ENCODE peak calls at places on chromosomes 16 and 17, in six cellular contexts. P is K562, C is body of pancreas, S is heart left ventricle, L is ovary, R is A549. Z is an unnamed sample.

GRCh38 chr16:49596119-49596518 is 222.5 kb downstream of the C16orf78 start:
- DNase-seq in L (no peak), R (no peak), P (no peak), S (no peak), C (no peak), Z (no peak)

GRCh38 chr17:57986841-57987581 is 1.0 kb downstream of the VEZF1 start:
- DNase-seq in C (peak; percentile 48), P (peak; percentile 39), L (peak; percentile 70), R (peak; percentile 63), S (no peak), Z (no peak)

GRCh38 chr16:12539185-12539929 is 264.3 kb downstream of the CPPED1 start:
- DNase-seq in P (no peak), L (no peak), S (no peak), R (no peak), C (no peak), Z (no peak)

GRCh38 chr16:12064291-12064690 is 87.8 kb downstream of the SNX29 start:
- DNase-seq in S (no peak), P (no peak), L (no peak), C (no peak), R (no peak), Z (no peak)

GRCh38 chr17:77493238-77493812 is 352.6 kb downstream of the SEC14L1 start:
- DNase-seq in L (peak; percentile 13), S (peak; percentile 46), R (no peak), P (no peak), C (peak; percentile 25), Z (no peak)

GRCh38 chr17:4658478-4659305 is 17.2 kb upstream of the ALOX15 start:
- DNase-seq in S (no peak), C (no peak), P (peak; percentile 78), R (no peak), L (no peak), Z (no peak)

GRCh38 chr17:46135126-46135812 is 58.0 kb downstream of the KANSL1 start:
- DNase-seq in R (no peak), S (no peak), P (no peak), C (no peak), L (no peak), Z (no peak)

GRCh38 chr16:35733278-35733965 is 2274.0 kb downstream of the TP53TG3F start:
- DNase-seq in S (no peak), P (no peak), R (no peak), L (no peak), C (no peak), Z (no peak)

GRCh38 chr17:83181991-83182619 is 102.7 kb downstream of the METRNL start:
- DNase-seq in P (no peak), R (no peak), L (peak; percentile 18), C (peak; percentile 1), S (no peak), Z (no peak)

GRCh38 chr17:46108550-46109110 is 84.6 kb downstream of the KANSL1 start:
- DNase-seq in C (no peak), L (no peak), S (no peak), R (no peak), P (no peak), Z (no peak)

GRCh38 chr16:23496826-23497542 is 13.3 kb downstream of the GGA2 start:
- DNase-seq in R (no peak), L (peak; percentile 50), S (no peak), P (no peak), C (peak; percentile 72), Z (no peak)

GRCh38 chr16:84282533-84282932 is 12.1 kb upstream of the WFDC1 start:
- DNase-seq in P (no peak), R (no peak), L (no peak), S (no peak), C (no peak), Z (no peak)

GRCh38 chr17:81115219-81115618 is 50.1 kb upstream of the PVALEF start:
- DNase-seq in L (no peak), P (no peak), C (no peak), S (no peak), R (no peak), Z (no peak)

GRCh38 chr16:546909-547770 is 13.1 kb upstream of the PRR35 start:
- DNase-seq in L (peak; percentile 91), S (peak; percentile 85), P (peak; percentile 55), R (no peak), C (peak; percentile 71), Z (no peak)

GRCh38 chr17:72430611-72431432 is 310.0 kb downstream of the SOX9 start:
- DNase-seq in S (no peak), L (no peak), C (no peak), R (no peak), P (peak; percentile 15), Z (no peak)

GRCh38 chr16:27828671-27829070 is 234.8 kb downstream of the GSG1L start:
- DNase-seq in S (no peak), C (no peak), L (no peak), P (no peak), R (no peak), Z (no peak)

DNA sequence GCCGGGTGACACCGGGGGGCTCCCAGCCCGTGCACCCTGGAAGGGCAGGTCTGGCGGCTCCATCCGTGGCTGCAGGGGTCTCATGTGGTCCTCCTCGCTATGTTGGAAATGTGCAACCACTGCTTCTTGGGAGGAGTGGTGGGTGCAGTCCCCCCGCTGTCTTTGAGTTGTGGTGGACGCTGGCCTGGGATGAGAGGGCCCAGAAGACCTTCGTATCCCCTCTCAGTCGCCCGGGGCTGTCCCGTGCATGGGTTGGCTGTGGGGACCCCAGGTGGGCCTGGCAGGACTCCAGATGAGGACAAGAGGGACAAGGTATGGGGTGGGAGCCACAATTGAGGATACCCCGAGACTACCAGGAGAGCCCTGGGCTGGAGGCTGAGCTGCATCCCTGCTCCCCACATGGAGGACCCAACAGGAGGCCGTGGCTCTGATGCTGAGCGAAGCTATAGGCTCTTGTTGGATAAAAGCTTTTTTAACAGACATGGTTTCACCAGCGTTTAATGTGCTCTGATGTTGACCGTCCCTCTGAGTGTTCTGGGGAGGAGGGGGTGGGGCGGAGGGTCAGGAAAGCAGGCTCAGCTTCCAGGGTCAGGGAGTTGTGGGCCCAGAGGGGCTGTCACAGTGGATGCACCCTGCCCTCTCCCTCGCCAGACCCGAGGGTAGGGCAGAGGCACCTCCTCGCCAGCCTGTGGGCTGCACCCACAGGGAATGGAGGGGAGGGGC is 5.5 kb downstream of the SPATA2L start:
- DNase-seq in C (no peak), P (no peak), L (peak; percentile 32), R (no peak), S (no peak), Z (no peak)
- TF ChIP-seq POLR2A in C (no peak), P (no peak), L (no peak), R (no peak), S (no peak), Z (no peak)

DNA sequence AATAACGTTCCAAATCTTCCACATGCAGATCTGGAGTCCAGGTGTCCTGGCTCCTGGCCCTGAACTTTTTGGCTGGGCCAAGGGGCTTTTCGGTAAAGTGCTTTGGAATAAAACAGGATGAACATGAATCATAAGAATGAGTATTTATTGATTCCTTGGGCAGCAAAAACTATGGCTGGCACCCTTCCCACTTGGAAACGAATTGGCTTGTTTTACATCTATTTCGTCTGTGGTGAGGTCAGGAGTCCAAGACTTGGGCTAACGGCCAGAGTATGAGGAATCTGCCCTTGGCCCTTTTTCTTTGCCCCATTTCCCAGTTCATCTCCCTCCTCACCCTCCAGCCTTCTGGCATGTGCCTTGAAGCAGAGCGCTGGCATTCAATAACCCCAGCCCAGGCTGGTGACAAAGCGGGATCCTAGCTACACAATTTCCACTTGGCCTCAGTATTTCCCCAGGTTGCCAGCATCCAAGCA is 4.1 kb upstream of the UBTF start:
- DNase-seq in P (no peak), L (peak; percentile 47), C (peak; percentile 93), R (no peak), S (no peak), Z (no peak)
- TF ChIP-seq POLR2A in P (no peak), L (no peak), C (no peak), R (no peak), S (no peak), Z (no peak)

GRCh38 chr17:5986644-5987043 is 83.5 kb upstream of the WSCD1 start:
- DNase-seq in L (no peak), S (no peak), P (no peak), R (no peak), C (no peak), Z (no peak)
- TF ChIP-seq POLR2A in L (no peak), S (no peak), P (no peak), R (no peak), C (no peak), Z (no peak)

DNA sequence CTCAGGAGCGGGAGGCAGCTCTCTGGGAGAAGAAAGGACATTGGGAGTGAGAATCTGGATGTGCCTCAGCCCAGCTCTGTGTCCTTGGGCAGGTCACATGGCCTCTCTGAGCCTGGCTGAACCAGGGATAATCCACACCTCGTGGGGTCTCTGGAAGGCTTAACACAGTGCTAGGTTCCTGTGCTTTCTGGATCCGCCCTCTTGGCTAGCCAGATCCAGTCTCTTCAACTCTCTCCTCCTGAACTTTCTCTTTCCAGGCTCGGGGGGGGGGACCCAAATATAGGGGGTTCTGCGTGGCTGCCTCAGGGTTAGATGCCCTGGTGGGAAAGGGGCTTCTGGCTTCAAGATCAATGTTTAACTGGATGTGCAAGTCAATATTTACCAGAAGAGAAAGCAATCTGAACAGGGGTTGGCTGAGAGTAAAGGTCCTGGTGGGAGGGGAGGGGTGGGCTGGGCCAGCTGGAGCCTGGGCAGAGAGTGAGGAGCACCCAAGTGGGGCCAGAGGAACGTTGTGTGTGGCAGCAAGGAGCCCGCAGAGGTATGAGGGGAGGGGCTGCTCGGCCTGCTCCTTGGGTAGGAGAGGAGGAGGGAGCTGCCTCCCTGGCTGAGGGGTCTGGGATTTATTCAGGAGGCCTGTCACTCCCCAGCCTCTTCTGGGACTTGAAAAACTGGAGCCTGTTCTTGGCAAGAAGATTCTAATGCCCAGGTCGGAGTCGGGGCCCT is at the start of gene SERPINF2:
- DNase-seq in C (no peak), S (no peak), L (no peak), P (no peak), R (no peak), Z (no peak)
- TF ChIP-seq POLR2A in C (no peak), S (no peak), L (no peak), P (no peak), R (no peak), Z (no peak)

GRCh38 chr16:19783363-19783762 is 65.3 kb downstream of the IQCK start:
- DNase-seq in P (no peak), C (no peak), R (no peak), S (no peak), L (no peak), Z (no peak)

GRCh38 chr16:19785081-19785480 is 67.0 kb downstream of the IQCK start:
- DNase-seq in P (no peak), R (no peak), L (no peak), S (no peak), C (no peak), Z (no peak)

GRCh38 chr16:19777061-19777460 is 59.0 kb downstream of the IQCK start:
- DNase-seq in S (no peak), C (no peak), R (no peak), P (no peak), L (no peak), Z (no peak)

GRCh38 chr16:19783847-19784736 is 66.0 kb downstream of the IQCK start:
- DNase-seq in C (no peak), P (no peak), R (no peak), L (no peak), S (no peak), Z (no peak)

DNA sequence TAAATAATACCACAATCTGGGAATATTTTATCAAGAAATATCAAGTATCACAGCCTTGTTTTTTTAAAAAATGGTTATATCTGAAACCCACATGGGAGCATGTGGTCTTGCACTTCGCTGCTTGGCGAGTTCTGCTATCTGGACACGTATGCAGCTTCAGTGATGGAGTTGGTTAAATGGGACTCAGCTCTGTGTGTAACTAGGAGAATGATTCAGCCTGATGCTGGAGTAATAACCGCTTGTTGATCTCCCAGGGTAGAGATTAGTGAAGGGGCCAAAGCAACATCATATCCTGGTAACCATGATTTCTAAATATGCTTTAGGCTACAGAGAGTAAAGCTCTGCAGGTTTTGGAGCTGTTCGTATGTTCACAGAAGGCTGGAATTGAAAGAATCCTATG is 63.1 kb downstream of the IQCK start:
- DNase-seq in L (no peak), R (no peak), P (no peak), S (no peak), C (no peak), Z (no peak)
- TF ChIP-seq POLR2A in L (no peak), R (no peak), P (no peak), S (no peak), C (no peak), Z (no peak)

Z was measured in GM12892.